ENCODE peak calls at places on chromosomes 6 and 20, in nine cellular contexts. S is vagina, Q is psoas muscle, E is adrenal gland, B is breast epithelium, C is heart right ventricle, M is transverse colon, K is IMR-90, F is astrocyte. T is an unnamed sample.

GRCh38 chr6:72784581-72784980 is 162.7 kb downstream of the KCNQ5 start:
- DNase-seq in S (no peak), Q (no peak), E (no peak), B (no peak), C (no peak), M (no peak), K (peak), F (peak), T (no peak)

GRCh38 chr6:124795879-124796838 is 166.1 kb upstream of the RNF217 start:
- DNase-seq in S (no peak), Q (no peak), E (peak), B (no peak), C (peak), M (no peak), K (peak), F (no peak), T (peak)

GRCh38 chr6:11172501-11173337 is 59.7 kb downstream of the NEDD9 start:
- DNase-seq in S (no peak), Q (peak), E (peak), B (peak), C (peak), M (peak), K (peak), F (no peak), T (peak)

GRCh38 chr6:41071501-41071922 is 644 bp downstream of the OARD1 start:
- DNase-seq in S (no peak), Q (no peak), E (no peak), B (no peak), C (no peak), M (peak), K (peak), F (no peak), T (peak)

GRCh38 chr6:154509421-154510143 is 903 bp downstream of the CNKSR3 start:
- DNase-seq in S (no peak), Q (peak), E (peak), B (peak), C (no peak), M (peak), K (no peak), F (peak), T (peak)

GRCh38 chr6:20092071-20092566 is 120.2 kb downstream of the MBOAT1 start:
- DNase-seq in S (no peak), Q (no peak), E (no peak), B (no peak), C (no peak), M (no peak), K (peak), F (peak), T (no peak)

GRCh38 chr20:37992802-37993538 is 40.3 kb downstream of the TTI1 start:
- DNase-seq in S (no peak), Q (peak), E (peak), B (no peak), C (peak), M (peak), K (peak), F (peak), T (peak)

GRCh38 chr6:27031302-27031701 is 216.2 kb upstream of the PRSS16 start:
- DNase-seq in S (no peak), Q (no peak), E (no peak), B (no peak), C (no peak), M (no peak), K (peak), F (no peak), T (no peak)

GRCh38 chr20:48153523-48153922 is 368.2 kb upstream of the SULF2 start:
- DNase-seq in S (no peak), Q (no peak), E (peak), B (no peak), C (no peak), M (no peak), K (no peak), F (peak), T (no peak)

GRCh38 chr6:95091823-95092436 is 485.4 kb upstream of the MANEA start:
- DNase-seq in S (no peak), Q (no peak), E (no peak), B (no peak), C (no peak), M (no peak), K (peak), F (peak), T (no peak)

GRCh38 chr20:2955257-2955950 is 82.1 kb downstream of the PTPRA start:
- DNase-seq in S (no peak), Q (no peak), E (no peak), B (no peak), C (no peak), M (no peak), K (no peak), F (no peak), T (no peak)

GRCh38 chr20:21936720-21937380 is 231.4 kb downstream of the PAX1 start:
- DNase-seq in S (no peak), Q (no peak), E (no peak), B (no peak), C (no peak), M (no peak), K (no peak), F (no peak), T (no peak)

GRCh38 chr6:42367353-42368011 is 84.2 kb downstream of the TRERF1 start:
- DNase-seq in S (no peak), Q (no peak), E (peak), B (no peak), C (peak), M (peak), K (peak), F (no peak), T (no peak)

GRCh38 chr6:150069707-150070106 is 786 bp upstream of the ULBP3 start:
- DNase-seq in S (no peak), Q (no peak), E (peak), B (no peak), C (no peak), M (peak), K (no peak), F (no peak), T (no peak)

GRCh38 chr20:56032251-56032650 is 26.9 kb upstream of the CBLN4 start:
- DNase-seq in S (no peak), Q (no peak), E (no peak), B (no peak), C (no peak), M (no peak), K (no peak), F (no peak), T (no peak)

GRCh38 chr6:149862901-149863595 is 1.1 kb downstream of the LRP11 start:
- DNase-seq in S (no peak), Q (peak), E (peak), B (peak), C (peak), M (peak), K (peak), F (peak), T (peak)

GRCh38 chr6:120122401-120122800 is 772.8 kb upstream of the MAN1A1 start:
- DNase-seq in S (no peak), Q (no peak), E (no peak), B (no peak), C (no peak), M (no peak), K (no peak), F (no peak), T (no peak)

GRCh38 chr20:31760457-31761240 is 21.6 kb downstream of the TPX2 start:
- DNase-seq in S (no peak), Q (no peak), E (no peak), B (no peak), C (no peak), M (no peak), K (peak), F (peak), T (no peak)

GRCh38 chr6:38599966-38600550 is 39.7 kb downstream of the BTBD9 start:
- DNase-seq in S (no peak), Q (no peak), E (no peak), B (no peak), C (peak), M (no peak), K (no peak), F (no peak), T (no peak)

GRCh38 chr6:128158496-128158895 is 257.6 kb upstream of the THEMIS start:
- DNase-seq in S (no peak), Q (no peak), E (no peak), B (no peak), C (no peak), M (no peak), K (peak), F (peak), T (no peak)
- TF ChIP-seq CTCF in S (no peak), Q (no peak), E (no peak), B (no peak), C (no peak), M (no peak), K (no peak), F (no peak), T (no peak)

GRCh38 chr6:15500078-15500740 is 162.6 kb downstream of the DTNBP1 start:
- DNase-seq in S (no peak), Q (no peak), E (no peak), B (peak), C (no peak), M (peak), K (no peak), F (no peak), T (peak)
- H3K27ac ChIP-seq in S (no peak), Q (no peak), E (no peak), B (no peak), C (no peak), M (no peak), K (no peak), F (no peak), T (no peak)

GRCh38 chr6:21134401-21134800 is 459.1 kb upstream of the SOX4 start:
- DNase-seq in S (no peak), Q (no peak), E (no peak), B (no peak), C (no peak), M (no peak), K (no peak), F (no peak), T (no peak)

GRCh38 chr6:21133902-21134301 is 459.6 kb upstream of the SOX4 start:
- DNase-seq in S (no peak), Q (no peak), E (no peak), B (no peak), C (no peak), M (no peak), K (no peak), F (no peak), T (no peak)

GRCh38 chr6:21128601-21129000 is 464.9 kb upstream of the SOX4 start:
- DNase-seq in S (no peak), Q (no peak), E (no peak), B (no peak), C (no peak), M (no peak), K (no peak), F (no peak), T (no peak)

GRCh38 chr6:21132856-21133610 is 460.5 kb upstream of the SOX4 start:
- DNase-seq in S (no peak), Q (no peak), E (no peak), B (no peak), C (no peak), M (no peak), K (no peak), F (peak), T (no peak)

DNA sequence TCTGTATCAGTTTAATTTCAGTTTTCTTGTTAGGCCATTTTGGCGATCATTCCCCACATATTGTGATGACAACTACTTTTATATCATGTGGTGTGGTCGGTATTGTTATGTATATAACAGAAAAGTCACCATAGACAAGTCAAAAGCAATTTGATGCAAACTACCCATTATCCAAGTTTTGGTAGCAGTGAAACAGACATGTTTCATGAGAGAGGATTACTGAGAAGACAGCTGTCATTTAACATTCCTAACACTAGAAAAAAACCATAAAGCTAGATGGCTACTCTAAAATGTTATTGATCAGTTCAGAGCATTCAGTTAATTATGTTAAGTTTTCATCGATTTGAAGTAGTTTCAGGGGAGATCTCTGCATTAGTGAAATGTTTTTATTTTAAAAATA is 462.1 kb upstream of the SOX4 start:
- DNase-seq in S (no peak), Q (no peak), E (no peak), B (no peak), C (no peak), M (no peak), K (no peak), F (no peak), T (no peak)
- TF ChIP-seq CTCF in S (no peak), Q (no peak), E (no peak), B (no peak), C (no peak), M (no peak), K (no peak), F (no peak), T (no peak)

GRCh38 chr6:1554881-1555569 is 54.7 kb upstream of the FOXC1 start:
- DNase-seq in S (no peak), Q (peak), E (peak), B (peak), C (peak), M (peak), K (peak), F (peak), T (peak)
- H3K27ac ChIP-seq in S (peak), Q (peak), E (peak), B (peak), C (peak), M (peak), K (peak), F (no peak), T (peak)

T was measured in left lung.